ENCODE peak calls at places on chromosomes 5 and 9, in eight cellular contexts. One of them, this sample, is unnamed.
A peak's percentile ranks its signal among the peaks of the same experiment; 100 is the strongest.

GRCh38 chr5:132066871-132067270 is 6.4 kb downstream of the IL3 start:
- DNase-seq in OCI-LY7: no peak
- DNase-seq in coronary artery: no peak
- DNase-seq in astrocyte: no peak
- DNase-seq in Calu3: no peak
- DNase-seq in cardiac fibroblast: no peak
- DNase-seq in GM06990: no peak
- DNase-seq in WERI-Rb-1: no peak
- DNase-seq in this sample: no peak

GRCh38 chr9:91814681-91815212 is 135.3 kb downstream of the ROR2 start:
- DNase-seq in cardiac fibroblast: no peak
- DNase-seq in coronary artery: peak; percentile 36
- DNase-seq in OCI-LY7: no peak
- DNase-seq in Calu3: no peak
- DNase-seq in GM06990: no peak
- DNase-seq in WERI-Rb-1: peak; percentile 28
- DNase-seq in astrocyte: no peak
- DNase-seq in this sample: no peak

GRCh38 chr5:10319202-10319851 is 11.6 kb upstream of the CMBL start:
- DNase-seq in OCI-LY7: no peak
- DNase-seq in cardiac fibroblast: peak; percentile 65
- DNase-seq in WERI-Rb-1: no peak
- DNase-seq in coronary artery: no peak
- DNase-seq in Calu3: no peak
- DNase-seq in GM06990: no peak
- DNase-seq in astrocyte: no peak
- DNase-seq in this sample: no peak

GRCh38 chr9:131271506-131271931 is 4.8 kb downstream of the FAM78A start:
- DNase-seq in GM06990: no peak
- DNase-seq in astrocyte: no peak
- DNase-seq in WERI-Rb-1: no peak
- DNase-seq in coronary artery: no peak
- DNase-seq in cardiac fibroblast: no peak
- DNase-seq in OCI-LY7: peak; percentile 38
- DNase-seq in Calu3: no peak
- DNase-seq in this sample: no peak

GRCh38 chr9:112890106-112891081 is at the start of gene SLC46A2:
- DNase-seq in GM06990: no peak
- DNase-seq in WERI-Rb-1: no peak
- DNase-seq in OCI-LY7: no peak
- DNase-seq in Calu3: no peak
- DNase-seq in coronary artery: peak; percentile 66
- DNase-seq in cardiac fibroblast: no peak
- DNase-seq in astrocyte: no peak
- DNase-seq in this sample: no peak

GRCh38 chr9:133956520-133957076 is 35.5 kb downstream of the VAV2 start:
- DNase-seq in OCI-LY7: peak; percentile 58
- DNase-seq in astrocyte: no peak
- DNase-seq in GM06990: peak; percentile 55
- DNase-seq in cardiac fibroblast: peak; percentile 20
- DNase-seq in coronary artery: no peak
- DNase-seq in Calu3: no peak
- DNase-seq in WERI-Rb-1: no peak
- DNase-seq in this sample: no peak

GRCh38 chr9:15617782-15618181 is 64.9 kb downstream of the CCDC171 start:
- DNase-seq in GM06990: no peak
- DNase-seq in coronary artery: no peak
- DNase-seq in Calu3: no peak
- DNase-seq in WERI-Rb-1: no peak
- DNase-seq in OCI-LY7: no peak
- DNase-seq in cardiac fibroblast: no peak
- DNase-seq in astrocyte: no peak
- DNase-seq in this sample: no peak

GRCh38 chr9:110316255-110316921 is 21.3 kb downstream of the TXNDC8 start:
- DNase-seq in astrocyte: no peak
- DNase-seq in cardiac fibroblast: peak; percentile 31
- DNase-seq in Calu3: no peak
- DNase-seq in GM06990: peak; percentile 20
- DNase-seq in WERI-Rb-1: no peak
- DNase-seq in OCI-LY7: peak; percentile 41
- DNase-seq in coronary artery: no peak
- DNase-seq in this sample: peak; percentile 70

GRCh38 chr5:176185133-176185733 is 53.0 kb upstream of the SIMC1 start:
- DNase-seq in cardiac fibroblast: no peak
- DNase-seq in OCI-LY7: no peak
- DNase-seq in Calu3: no peak
- DNase-seq in WERI-Rb-1: no peak
- DNase-seq in astrocyte: no peak
- DNase-seq in coronary artery: no peak
- DNase-seq in GM06990: no peak
- DNase-seq in this sample: no peak

GRCh38 chr9:78601957-78602565 is 305.1 kb downstream of the PSAT1 start:
- DNase-seq in Calu3: peak; percentile 32
- DNase-seq in GM06990: peak; percentile 1
- DNase-seq in OCI-LY7: peak; percentile 34
- DNase-seq in cardiac fibroblast: peak; percentile 73
- DNase-seq in coronary artery: no peak
- DNase-seq in WERI-Rb-1: peak; percentile 45
- DNase-seq in astrocyte: peak; percentile 38
- DNase-seq in this sample: no peak

GRCh38 chr5:81080809-81081460 is 120.8 kb downstream of the RASGRF2 start:
- DNase-seq in Calu3: no peak
- DNase-seq in cardiac fibroblast: no peak
- DNase-seq in OCI-LY7: no peak
- DNase-seq in WERI-Rb-1: no peak
- DNase-seq in GM06990: no peak
- DNase-seq in coronary artery: no peak
- DNase-seq in astrocyte: no peak
- DNase-seq in this sample: no peak

DNA sequence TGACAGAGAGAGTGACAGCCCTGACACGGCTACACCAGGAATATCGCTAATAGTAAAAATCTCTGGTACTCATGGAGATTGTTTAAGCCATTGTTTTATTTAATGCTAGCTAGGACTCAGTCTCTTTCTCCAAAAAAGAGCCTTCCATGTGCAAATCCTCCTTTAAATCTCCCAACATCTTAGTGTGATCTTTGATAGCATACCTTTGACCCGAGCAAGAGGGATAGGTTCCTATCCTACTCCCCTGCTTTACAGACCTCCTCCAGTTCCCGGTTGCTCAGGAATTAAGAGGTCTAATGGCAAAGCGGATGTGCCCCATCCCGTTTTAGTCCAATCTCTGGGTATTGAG is 663 bp upstream of the FRMD3 start:
- DNase-seq in Calu3: no peak
- DNase-seq in astrocyte: no peak
- DNase-seq in GM06990: no peak
- DNase-seq in cardiac fibroblast: no peak
- DNase-seq in OCI-LY7: no peak
- DNase-seq in WERI-Rb-1: no peak
- DNase-seq in coronary artery: no peak
- DNase-seq in this sample: no peak
- TF ChIP-seq CTCF in Calu3: peak; percentile 32
- TF ChIP-seq CTCF in astrocyte: no peak
- TF ChIP-seq CTCF in GM06990: no peak
- TF ChIP-seq CTCF in cardiac fibroblast: no peak
- TF ChIP-seq CTCF in OCI-LY7: no peak
- TF ChIP-seq CTCF in WERI-Rb-1: no peak
- TF ChIP-seq CTCF in coronary artery: peak; percentile 13
- TF ChIP-seq CTCF in this sample: no peak

GRCh38 chr9:20028849-20029231 is 240.0 kb upstream of the SLC24A2 start:
- DNase-seq in WERI-Rb-1: no peak
- DNase-seq in OCI-LY7: no peak
- DNase-seq in GM06990: no peak
- DNase-seq in astrocyte: peak; percentile 42
- DNase-seq in cardiac fibroblast: no peak
- DNase-seq in Calu3: no peak
- DNase-seq in coronary artery: no peak
- DNase-seq in this sample: no peak

GRCh38 chr9:20028192-20028848 is 239.5 kb upstream of the SLC24A2 start:
- DNase-seq in GM06990: no peak
- DNase-seq in cardiac fibroblast: no peak
- DNase-seq in Calu3: no peak
- DNase-seq in OCI-LY7: no peak
- DNase-seq in WERI-Rb-1: no peak
- DNase-seq in astrocyte: no peak
- DNase-seq in coronary artery: no peak
- DNase-seq in this sample: no peak

GRCh38 chr9:20024159-20024571 is 235.3 kb upstream of the SLC24A2 start:
- DNase-seq in GM06990: no peak
- DNase-seq in OCI-LY7: no peak
- DNase-seq in astrocyte: peak; percentile 56
- DNase-seq in coronary artery: no peak
- DNase-seq in Calu3: no peak
- DNase-seq in WERI-Rb-1: peak; percentile 35
- DNase-seq in cardiac fibroblast: no peak
- DNase-seq in this sample: no peak

GRCh38 chr9:20022410-20022809 is 233.6 kb upstream of the SLC24A2 start:
- DNase-seq in coronary artery: no peak
- DNase-seq in WERI-Rb-1: no peak
- DNase-seq in cardiac fibroblast: peak; percentile 84
- DNase-seq in GM06990: no peak
- DNase-seq in OCI-LY7: no peak
- DNase-seq in Calu3: no peak
- DNase-seq in astrocyte: peak; percentile 51
- DNase-seq in this sample: no peak

GRCh38 chr9:20023237-20023928 is 234.5 kb upstream of the SLC24A2 start:
- DNase-seq in Calu3: no peak
- DNase-seq in WERI-Rb-1: no peak
- DNase-seq in coronary artery: no peak
- DNase-seq in cardiac fibroblast: no peak
- DNase-seq in astrocyte: no peak
- DNase-seq in GM06990: no peak
- DNase-seq in OCI-LY7: no peak
- DNase-seq in this sample: no peak
- TF ChIP-seq CTCF in Calu3: no peak
- TF ChIP-seq CTCF in WERI-Rb-1: no peak
- TF ChIP-seq CTCF in coronary artery: no peak
- TF ChIP-seq CTCF in cardiac fibroblast: no peak
- TF ChIP-seq CTCF in astrocyte: no peak
- TF ChIP-seq CTCF in GM06990: no peak
- TF ChIP-seq CTCF in OCI-LY7: no peak
- TF ChIP-seq CTCF in this sample: no peak

DNA sequence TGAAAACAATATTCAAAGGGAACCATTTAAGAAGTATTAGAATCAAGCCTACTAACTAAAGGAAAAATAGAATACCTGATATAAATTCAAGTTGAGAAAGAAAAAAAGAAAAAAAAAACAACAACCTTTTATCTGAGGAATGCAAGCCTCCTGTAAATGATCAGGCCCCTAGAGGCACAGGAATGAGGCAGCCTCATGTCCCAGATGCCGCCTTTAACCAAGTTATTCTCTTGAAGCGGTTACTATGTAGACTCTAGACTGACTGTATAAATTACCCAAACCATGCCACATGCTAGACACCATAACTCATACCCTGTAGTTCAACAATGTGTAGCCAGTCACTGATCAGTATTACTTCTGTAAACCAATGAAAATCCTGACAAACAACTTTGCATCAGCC is 929.6 kb downstream of the TAF11L14 start:
- DNase-seq in WERI-Rb-1: no peak
- DNase-seq in GM06990: no peak
- DNase-seq in coronary artery: no peak
- DNase-seq in astrocyte: no peak
- DNase-seq in OCI-LY7: no peak
- DNase-seq in cardiac fibroblast: no peak
- DNase-seq in Calu3: no peak
- DNase-seq in this sample: no peak
- TF ChIP-seq CTCF in WERI-Rb-1: no peak
- TF ChIP-seq CTCF in GM06990: no peak
- TF ChIP-seq CTCF in coronary artery: no peak
- TF ChIP-seq CTCF in astrocyte: no peak
- TF ChIP-seq CTCF in OCI-LY7: no peak
- TF ChIP-seq CTCF in cardiac fibroblast: no peak
- TF ChIP-seq CTCF in Calu3: no peak
- TF ChIP-seq CTCF in this sample: no peak

GRCh38 chr5:52560366-52560765 is 227.3 kb upstream of the ITGA1 start:
- DNase-seq in WERI-Rb-1: no peak
- DNase-seq in Calu3: no peak
- DNase-seq in OCI-LY7: peak; percentile 1
- DNase-seq in GM06990: no peak
- DNase-seq in astrocyte: no peak
- DNase-seq in coronary artery: no peak
- DNase-seq in cardiac fibroblast: peak; percentile 15
- DNase-seq in this sample: no peak
- TF ChIP-seq CTCF in WERI-Rb-1: no peak
- TF ChIP-seq CTCF in Calu3: peak; percentile 44
- TF ChIP-seq CTCF in OCI-LY7: peak; percentile 32
- TF ChIP-seq CTCF in GM06990: no peak
- TF ChIP-seq CTCF in astrocyte: no peak
- TF ChIP-seq CTCF in coronary artery: no peak
- TF ChIP-seq CTCF in cardiac fibroblast: no peak
- TF ChIP-seq CTCF in this sample: no peak

DNA sequence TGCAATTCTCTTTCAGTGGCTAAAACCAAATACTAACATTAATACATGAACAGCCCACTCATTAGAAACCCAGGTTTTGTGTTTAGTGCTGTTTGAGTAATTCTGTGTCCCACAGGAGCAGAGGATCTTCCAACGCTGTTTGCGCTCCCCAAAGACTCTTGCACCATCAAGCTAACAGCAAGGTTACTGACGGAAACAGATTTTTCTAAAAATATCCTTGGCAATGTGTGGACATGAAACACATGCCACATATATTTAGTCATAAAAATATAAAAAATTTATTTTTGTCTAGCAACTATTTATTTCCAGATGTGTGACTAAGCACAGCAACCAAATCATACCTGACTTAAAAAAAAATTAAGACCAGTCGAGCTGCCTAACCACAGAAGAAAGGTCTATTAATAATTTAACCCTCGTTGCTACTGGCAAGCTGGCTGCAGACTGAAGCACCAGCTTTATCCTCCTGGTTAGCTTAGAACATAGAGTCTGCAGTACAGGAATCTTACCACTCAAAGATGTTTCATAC is 272.7 kb downstream of the EPB41L4A start:
- DNase-seq in cardiac fibroblast: peak; percentile 97
- DNase-seq in OCI-LY7: no peak
- DNase-seq in GM06990: peak; percentile 43
- DNase-seq in astrocyte: peak; percentile 91
- DNase-seq in Calu3: no peak
- DNase-seq in WERI-Rb-1: no peak
- DNase-seq in coronary artery: no peak
- DNase-seq in this sample: peak; percentile 24
- TF ChIP-seq CTCF in cardiac fibroblast: no peak
- TF ChIP-seq CTCF in OCI-LY7: no peak
- TF ChIP-seq CTCF in GM06990: no peak
- TF ChIP-seq CTCF in astrocyte: no peak
- TF ChIP-seq CTCF in Calu3: no peak
- TF ChIP-seq CTCF in WERI-Rb-1: no peak
- TF ChIP-seq CTCF in coronary artery: no peak
- TF ChIP-seq CTCF in this sample: no peak

GRCh38 chr9:17876687-17877086 is 297.8 kb downstream of the SH3GL2 start:
- DNase-seq in Calu3: no peak
- DNase-seq in coronary artery: no peak
- DNase-seq in GM06990: no peak
- DNase-seq in astrocyte: no peak
- DNase-seq in OCI-LY7: no peak
- DNase-seq in WERI-Rb-1: no peak
- DNase-seq in cardiac fibroblast: no peak
- DNase-seq in this sample: no peak
- TF ChIP-seq CTCF in Calu3: no peak
- TF ChIP-seq CTCF in coronary artery: no peak
- TF ChIP-seq CTCF in GM06990: no peak
- TF ChIP-seq CTCF in astrocyte: no peak
- TF ChIP-seq CTCF in OCI-LY7: no peak
- TF ChIP-seq CTCF in WERI-Rb-1: no peak
- TF ChIP-seq CTCF in cardiac fibroblast: no peak
- TF ChIP-seq CTCF in this sample: no peak

This sample was measured in GM10248.